ENCODE peak calls at places on chromosome X, in six cellular contexts. V is CD4-positive, alpha-beta memory T cell; T is lung; E is neural progenitor cell; S is CD4-positive, alpha-beta T cell; M is ovary. J is an unnamed sample.

GRCh38 chrX:100609591-100609990 is 24.9 kb downstream of the TNMD start:
- DNase-seq in V (no peak), T (no peak), E (no peak), S (no peak), M (no peak), J (no peak)

GRCh38 chrX:24145340-24146186 is 4.0 kb upstream of the ZFX start:
- DNase-seq in V (no peak), T (no peak), E (no peak), S (no peak), M (no peak), J (peak; percentile 82)

GRCh38 chrX:11724122-11725017 is 33.7 kb upstream of the MSL3 start:
- DNase-seq in V (peak; percentile 25), T (no peak), E (peak; percentile 12), S (no peak), M (no peak), J (peak; percentile 9)

GRCh38 chrX:18354369-18355329 is at the start of gene SCML2:
- DNase-seq in V (peak; percentile 17), T (no peak), E (peak; percentile 71), S (no peak), M (peak; percentile 44), J (peak; percentile 12)

GRCh38 chrX:36957425-36958328 is 50.5 kb upstream of the FAM47C start:
- DNase-seq in V (no peak), T (peak; percentile 32), E (peak; percentile 85), S (no peak), M (no peak), J (no peak)

GRCh38 chrX:103782640-103783039 is 6.0 kb downstream of the PLP1 start:
- DNase-seq in V (no peak), T (no peak), E (peak; percentile 62), S (no peak), M (no peak), J (no peak)

GRCh38 chrX:118418811-118419251 is 72.9 kb downstream of the WDR44 start:
- DNase-seq in V (no peak), T (no peak), E (no peak), S (no peak), M (no peak), J (no peak)

GRCh38 chrX:19040373-19040772 is 56.5 kb upstream of the PHKA2 start:
- DNase-seq in V (no peak), T (no peak), E (no peak), S (no peak), M (no peak), J (no peak)

GRCh38 chrX:136768469-136769084 is 12.2 kb downstream of the ARHGEF6 start:
- DNase-seq in V (peak; percentile 31), T (peak; percentile 55), E (no peak), S (no peak), M (peak; percentile 36), J (peak; percentile 91)

GRCh38 chrX:80879143-80879542 is 69.5 kb upstream of the BRWD3 start:
- DNase-seq in V (no peak), T (no peak), E (no peak), S (no peak), M (no peak), J (no peak)

GRCh38 chrX:132488092-132488749 is 617 bp downstream of the MBNL3 start:
- DNase-seq in V (peak; percentile 34), T (no peak), E (no peak), S (no peak), M (peak; percentile 7), J (peak; percentile 7)

GRCh38 chrX:70988425-70988824 is 57.5 kb upstream of the SLC7A3 start:
- DNase-seq in V (no peak), T (no peak), E (no peak), S (no peak), M (no peak), J (no peak)

GRCh38 chrX:128992107-128992971 is 531.0 kb downstream of the SMARCA1 start:
- DNase-seq in V (no peak), T (no peak), E (no peak), S (no peak), M (no peak), J (no peak)

GRCh38 chrX:69741706-69742105 is 125.8 kb downstream of the EDA start:
- DNase-seq in V (no peak), T (no peak), E (no peak), S (no peak), M (no peak), J (no peak)

GRCh38 chrX:69746051-69746450 is 130.1 kb downstream of the EDA start:
- DNase-seq in V (no peak), T (no peak), E (no peak), S (no peak), M (no peak), J (no peak)

DNA sequence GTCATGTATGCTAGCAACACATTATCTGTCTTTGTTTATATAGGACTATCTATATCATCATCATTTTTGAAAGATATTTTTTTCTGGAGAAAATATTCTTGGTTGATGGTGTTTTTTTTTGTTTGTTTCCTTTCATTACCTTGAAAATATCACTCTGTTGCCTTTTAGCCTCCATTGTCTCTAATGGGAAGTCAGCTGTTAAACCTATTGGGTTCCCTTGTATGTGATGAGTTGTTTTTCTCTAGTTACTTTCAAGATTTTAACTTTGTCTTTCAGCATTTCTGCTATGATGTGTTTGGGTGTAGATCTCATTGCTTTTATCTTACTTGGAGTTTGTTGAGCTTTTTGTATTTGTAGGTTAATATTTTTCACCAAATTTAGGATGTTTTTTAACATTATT is 124.4 kb downstream of the EDA start:
- DNase-seq in V (no peak), T (no peak), E (no peak), S (no peak), M (no peak), J (no peak)
- H3K9me3 ChIP-seq in V (no peaks in the 10 kb centered on the region), T (no peaks in the 10 kb centered on the region), E (peaks cover 24% of the 10 kb centered on the region), S (no peaks in the 10 kb centered on the region), M (no peaks in the 10 kb centered on the region), J (no peaks in the 10 kb centered on the region)

DNA sequence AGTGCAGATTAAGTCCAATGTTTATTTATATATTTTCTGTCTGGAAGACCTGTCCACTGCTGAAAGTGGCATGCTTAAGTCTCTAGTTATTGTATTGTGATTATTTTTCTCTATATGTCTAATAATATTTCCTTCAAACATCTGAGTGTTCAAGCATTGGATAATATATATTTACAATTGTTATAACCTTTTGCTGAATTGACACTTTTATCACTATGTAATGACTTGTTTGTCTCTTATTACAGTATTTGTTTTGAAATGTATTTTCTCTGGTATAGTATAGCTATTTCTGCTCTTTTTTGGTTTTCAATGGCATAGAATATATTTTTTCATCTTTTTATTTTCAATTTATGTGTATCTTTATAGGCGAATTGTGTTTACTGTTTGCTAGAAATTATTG is 59.7 kb downstream of the EDA2R start:
- DNase-seq in V (no peak), T (no peak), E (no peak), S (no peak), M (no peak), J (no peak)
- H3K9me3 ChIP-seq in V (no peaks in the 10 kb centered on the region), T (no peaks in the 10 kb centered on the region), E (peaks cover 4% of the 10 kb centered on the region), S (peaks cover 3% of the 10 kb centered on the region), M (no peaks in the 10 kb centered on the region), J (peaks cover 2% of the 10 kb centered on the region)

GRCh38 chrX:55598333-55598732 is 24.9 kb upstream of the FOXR2 start:
- DNase-seq in V (no peak), T (no peak), E (no peak), S (no peak), M (no peak), J (no peak)

GRCh38 chrX:55593296-55593695 is 29.9 kb upstream of the FOXR2 start:
- DNase-seq in V (no peak), T (no peak), E (no peak), S (no peak), M (no peak), J (no peak)

GRCh38 chrX:55593756-55594257 is 29.4 kb upstream of the FOXR2 start:
- DNase-seq in V (no peak), T (no peak), E (no peak), S (no peak), M (no peak), J (no peak)
- H3K9me3 ChIP-seq in V (no peaks in the 10 kb centered on the region), T (no peaks in the 10 kb centered on the region), E (peaks cover 38% of the 10 kb centered on the region), S (no peaks in the 10 kb centered on the region), M (no peaks in the 10 kb centered on the region), J (no peaks in the 10 kb centered on the region)

GRCh38 chrX:110558406-110558805 is 199.8 kb downstream of the RTL9 start:
- DNase-seq in V (no peak), T (no peak), E (no peak), S (no peak), M (no peak), J (no peak)
- H3K9me3 ChIP-seq in V (no peaks in the 10 kb centered on the region), T (no peaks in the 10 kb centered on the region), E (peaks cover 15% of the 10 kb centered on the region), S (no peaks in the 10 kb centered on the region), M (no peaks in the 10 kb centered on the region), J (no peaks in the 10 kb centered on the region)

DNA sequence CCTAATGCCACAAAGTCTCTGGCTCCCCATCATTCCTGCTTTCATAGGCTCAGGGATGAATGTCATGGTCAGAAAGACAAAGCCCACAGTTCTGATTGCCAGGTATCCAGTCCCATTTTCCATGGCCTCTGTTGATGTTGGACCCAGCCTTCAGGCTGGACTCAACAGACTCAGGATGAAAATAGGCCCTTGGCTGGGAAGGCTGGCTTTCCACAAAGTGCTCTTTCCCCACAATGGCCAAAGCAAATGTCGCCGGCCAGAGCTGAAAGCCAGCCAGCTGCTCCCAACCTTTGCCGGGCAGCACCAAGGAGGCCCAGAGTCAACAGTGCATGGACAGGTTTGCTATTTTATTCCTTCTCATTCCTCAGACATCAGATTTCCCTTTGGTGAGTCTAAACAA is 430.1 kb upstream of the FGF16 start:
- DNase-seq in V (no peak), T (no peak), E (no peak), S (no peak), M (no peak), J (no peak)
- H3K9me3 ChIP-seq in V (no peaks in the 10 kb centered on the region), T (no peaks in the 10 kb centered on the region), E (no peaks in the 10 kb centered on the region), S (no peaks in the 10 kb centered on the region), M (no peaks in the 10 kb centered on the region), J (no peaks in the 10 kb centered on the region)

GRCh38 chrX:81925812-81926211 is 723.9 kb downstream of the SH3BGRL start:
- DNase-seq in V (no peak), T (no peak), E (no peak), S (no peak), M (no peak), J (no peak)
- H3K9me3 ChIP-seq in V (no peaks in the 10 kb centered on the region), T (no peaks in the 10 kb centered on the region), E (peaks cover 6% of the 10 kb centered on the region), S (no peaks in the 10 kb centered on the region), M (no peaks in the 10 kb centered on the region), J (no peaks in the 10 kb centered on the region)

GRCh38 chrX:1190596-1191145 is 21.8 kb downstream of the CRLF2 start:
- DNase-seq in V (no peak), T (no peak), E (no peak), S (no peak), M (no peak), J (no peak)

GRCh38 chrX:1202251-1202650 is 10.2 kb downstream of the CRLF2 start:
- DNase-seq in V (no peak), T (no peak), E (no peak), S (no peak), M (no peak), J (no peak)

GRCh38 chrX:1196436-1196835 is 16.0 kb downstream of the CRLF2 start:
- DNase-seq in V (no peak), T (peak; percentile 16), E (no peak), S (no peak), M (no peak), J (no peak)
- H3K9me3 ChIP-seq in V (no peaks in the 10 kb centered on the region), T (no peaks in the 10 kb centered on the region), E (no peaks in the 10 kb centered on the region), S (no peaks in the 10 kb centered on the region), M (no peaks in the 10 kb centered on the region), J (no peaks in the 10 kb centered on the region)